ENCODE peak calls at places on chromosomes 3 and 15, in ten cellular contexts. One of them, this sample, is unnamed.

GRCh38 chr15:51046799-51047449 is 47.8 kb downstream of the TNFAIP8L3 start:
- DNase-seq in HL-60: no peak
- DNase-seq in HepG2: peak; percentile 78
- DNase-seq in HCT116: no peak
- DNase-seq in endothelial cell of umbilical vein: peak; percentile 37
- DNase-seq in transverse colon: peak; percentile 65
- DNase-seq in K562: no peak
- DNase-seq in prostate gland: no peak
- DNase-seq in breast epithelium: no peak
- DNase-seq in stomach: peak; percentile 30
- DNase-seq in this sample: no peak

GRCh38 chr15:71914092-71914491 is 103.7 kb downstream of the NR2E3 start:
- DNase-seq in transverse colon: no peak
- DNase-seq in HL-60: no peak
- DNase-seq in HCT116: no peak
- DNase-seq in stomach: no peak
- DNase-seq in breast epithelium: no peak
- DNase-seq in K562: no peak
- DNase-seq in HepG2: no peak
- DNase-seq in prostate gland: no peak
- DNase-seq in endothelial cell of umbilical vein: no peak
- DNase-seq in this sample: no peak

GRCh38 chr3:58025824-58026579 is 17.8 kb downstream of the FLNB start:
- DNase-seq in K562: no peak
- DNase-seq in HepG2: peak; percentile 39
- DNase-seq in breast epithelium: no peak
- DNase-seq in transverse colon: no peak
- DNase-seq in HCT116: no peak
- DNase-seq in stomach: peak; percentile 71
- DNase-seq in endothelial cell of umbilical vein: peak; percentile 79
- DNase-seq in prostate gland: peak; percentile 79
- DNase-seq in HL-60: no peak
- DNase-seq in this sample: no peak

GRCh38 chr3:170907519-170908234 is 760 bp downstream of the EIF5A2 start:
- DNase-seq in HepG2: peak; percentile 9
- DNase-seq in prostate gland: no peak
- DNase-seq in endothelial cell of umbilical vein: peak; percentile 27
- DNase-seq in stomach: no peak
- DNase-seq in K562: no peak
- DNase-seq in transverse colon: no peak
- DNase-seq in breast epithelium: no peak
- DNase-seq in HCT116: no peak
- DNase-seq in HL-60: no peak
- DNase-seq in this sample: no peak

GRCh38 chr3:69872783-69873378 is 126.7 kb upstream of the SAMMSON start:
- DNase-seq in prostate gland: no peak
- DNase-seq in stomach: no peak
- DNase-seq in breast epithelium: no peak
- DNase-seq in transverse colon: no peak
- DNase-seq in endothelial cell of umbilical vein: no peak
- DNase-seq in K562: no peak
- DNase-seq in HepG2: no peak
- DNase-seq in HCT116: no peak
- DNase-seq in HL-60: no peak
- DNase-seq in this sample: no peak

GRCh38 chr3:101643861-101644613 is 32.9 kb downstream of the ZBTB11 start:
- DNase-seq in prostate gland: no peak
- DNase-seq in HCT116: peak; percentile 4
- DNase-seq in breast epithelium: no peak
- DNase-seq in transverse colon: no peak
- DNase-seq in HL-60: no peak
- DNase-seq in HepG2: no peak
- DNase-seq in endothelial cell of umbilical vein: peak; percentile 71
- DNase-seq in K562: no peak
- DNase-seq in stomach: no peak
- DNase-seq in this sample: no peak

GRCh38 chr15:66931768-66932633 is 133.4 kb upstream of the SMAD3 start:
- DNase-seq in breast epithelium: peak; percentile 66
- DNase-seq in HepG2: peak; percentile 91
- DNase-seq in transverse colon: peak; percentile 79
- DNase-seq in endothelial cell of umbilical vein: peak; percentile 58
- DNase-seq in K562: no peak
- DNase-seq in HL-60: no peak
- DNase-seq in HCT116: peak; percentile 52
- DNase-seq in prostate gland: peak; percentile 57
- DNase-seq in stomach: peak; percentile 44
- DNase-seq in this sample: peak; percentile 67

GRCh38 chr15:74387988-74388955 is 20.8 kb upstream of the CYP11A1 start:
- DNase-seq in K562: no peak
- DNase-seq in prostate gland: no peak
- DNase-seq in breast epithelium: no peak
- DNase-seq in endothelial cell of umbilical vein: no peak
- DNase-seq in transverse colon: no peak
- DNase-seq in HCT116: no peak
- DNase-seq in HL-60: no peak
- DNase-seq in stomach: no peak
- DNase-seq in HepG2: peak; percentile 43
- DNase-seq in this sample: no peak

GRCh38 chr3:124587053-124587408 is 143.2 kb upstream of the UMPS start:
- DNase-seq in HL-60: no peak
- DNase-seq in breast epithelium: no peak
- DNase-seq in endothelial cell of umbilical vein: no peak
- DNase-seq in K562: peak; percentile 18
- DNase-seq in HCT116: no peak
- DNase-seq in HepG2: no peak
- DNase-seq in stomach: peak; percentile 71
- DNase-seq in prostate gland: no peak
- DNase-seq in transverse colon: no peak
- DNase-seq in this sample: no peak

GRCh38 chr15:70466305-70466704 is 297.1 kb downstream of the UACA start:
- DNase-seq in K562: no peak
- DNase-seq in endothelial cell of umbilical vein: no peak
- DNase-seq in HL-60: no peak
- DNase-seq in stomach: no peak
- DNase-seq in HCT116: no peak
- DNase-seq in breast epithelium: no peak
- DNase-seq in HepG2: no peak
- DNase-seq in prostate gland: no peak
- DNase-seq in transverse colon: no peak
- DNase-seq in this sample: no peak

GRCh38 chr3:12991481-12991837 is 81.8 kb downstream of the IQSEC1 start:
- DNase-seq in endothelial cell of umbilical vein: no peak
- DNase-seq in HL-60: no peak
- DNase-seq in transverse colon: no peak
- DNase-seq in breast epithelium: no peak
- DNase-seq in stomach: no peak
- DNase-seq in HCT116: no peak
- DNase-seq in prostate gland: no peak
- DNase-seq in HepG2: no peak
- DNase-seq in K562: no peak
- DNase-seq in this sample: no peak

GRCh38 chr3:16448691-16449090 is 64.8 kb downstream of the RFTN1 start:
- DNase-seq in HCT116: peak; percentile 54
- DNase-seq in breast epithelium: no peak
- DNase-seq in endothelial cell of umbilical vein: peak; percentile 59
- DNase-seq in prostate gland: peak; percentile 13
- DNase-seq in HepG2: no peak
- DNase-seq in HL-60: no peak
- DNase-seq in transverse colon: peak; percentile 54
- DNase-seq in stomach: peak; percentile 31
- DNase-seq in K562: no peak
- DNase-seq in this sample: peak; percentile 85

GRCh38 chr3:30161370-30161769 is 445.0 kb upstream of the TGFBR2 start:
- DNase-seq in HepG2: no peak
- DNase-seq in K562: no peak
- DNase-seq in HCT116: no peak
- DNase-seq in endothelial cell of umbilical vein: peak; percentile 27
- DNase-seq in breast epithelium: no peak
- DNase-seq in HL-60: peak; percentile 3
- DNase-seq in transverse colon: no peak
- DNase-seq in prostate gland: peak; percentile 5
- DNase-seq in stomach: no peak
- DNase-seq in this sample: no peak

GRCh38 chr15:98522127-98522526 is 126.2 kb upstream of the IGF1R start:
- DNase-seq in stomach: no peak
- DNase-seq in HepG2: no peak
- DNase-seq in breast epithelium: no peak
- DNase-seq in HCT116: no peak
- DNase-seq in prostate gland: no peak
- DNase-seq in transverse colon: no peak
- DNase-seq in K562: no peak
- DNase-seq in endothelial cell of umbilical vein: no peak
- DNase-seq in HL-60: no peak
- DNase-seq in this sample: no peak

DNA sequence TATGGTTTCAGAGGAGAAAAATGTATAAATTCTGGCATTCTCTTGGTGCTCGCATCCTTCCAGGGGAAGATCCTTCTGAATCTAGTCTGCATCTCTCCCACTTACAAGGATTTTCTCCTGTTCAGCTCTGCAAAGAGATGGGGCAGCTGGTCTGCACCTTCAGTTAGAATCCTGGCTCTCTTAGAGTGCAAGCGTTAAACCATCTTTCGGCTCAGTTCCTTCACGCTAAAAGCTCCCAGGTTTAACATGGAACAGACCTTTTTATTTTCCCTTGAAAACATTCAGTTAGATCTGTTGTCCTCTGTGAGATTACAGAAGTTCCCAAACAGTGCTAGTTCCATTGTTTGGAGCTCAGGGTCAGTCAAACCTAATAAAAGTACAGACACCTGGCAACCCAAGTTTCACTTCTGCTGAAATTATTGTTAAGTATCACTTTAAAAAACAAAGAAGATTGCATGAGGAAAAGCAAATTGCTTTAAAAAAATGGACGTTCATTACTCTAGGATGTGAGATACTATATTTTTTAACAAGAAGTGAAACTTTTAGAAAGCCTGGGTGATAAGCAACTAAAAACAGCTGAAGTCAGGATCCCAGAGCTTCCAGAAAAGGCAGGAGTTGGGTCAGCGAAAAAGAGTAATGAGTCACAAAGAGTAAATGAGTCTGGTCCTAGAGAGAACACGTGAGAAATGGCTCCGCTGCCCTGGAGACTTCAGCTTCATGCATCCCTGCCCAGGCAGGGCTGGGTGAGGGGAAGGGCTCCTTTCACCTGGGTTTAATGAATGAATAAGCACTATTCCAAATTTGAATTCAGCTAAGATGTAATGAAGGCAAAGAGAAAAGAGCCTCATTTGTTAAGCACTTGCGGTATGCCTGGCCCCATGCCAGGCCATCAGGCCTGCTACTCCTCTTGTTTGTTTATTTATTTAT is 63.3 kb downstream of the ABTB1 start:
- DNase-seq in breast epithelium: peak; percentile 35
- DNase-seq in prostate gland: no peak
- DNase-seq in HepG2: no peak
- DNase-seq in HL-60: peak; percentile 65
- DNase-seq in endothelial cell of umbilical vein: peak; percentile 59
- DNase-seq in stomach: no peak
- DNase-seq in HCT116: no peak
- DNase-seq in transverse colon: peak; percentile 41
- DNase-seq in K562: no peak
- DNase-seq in this sample: no peak
- TF ChIP-seq POLR2AphosphoS5 in breast epithelium: no peak
- TF ChIP-seq POLR2AphosphoS5 in prostate gland: peak; percentile 37
- TF ChIP-seq POLR2AphosphoS5 in HepG2: no peak
- TF ChIP-seq POLR2AphosphoS5 in HL-60: no peak
- TF ChIP-seq POLR2AphosphoS5 in endothelial cell of umbilical vein: no peak
- TF ChIP-seq POLR2AphosphoS5 in stomach: no peak
- TF ChIP-seq POLR2AphosphoS5 in HCT116: no peak
- TF ChIP-seq POLR2AphosphoS5 in transverse colon: no peak
- TF ChIP-seq POLR2AphosphoS5 in K562: no peak
- TF ChIP-seq POLR2AphosphoS5 in this sample: no peak

GRCh38 chr3:48560648-48561018 is 2.9 kb downstream of the UCN2 start:
- DNase-seq in K562: no peak
- DNase-seq in HL-60: no peak
- DNase-seq in breast epithelium: no peak
- DNase-seq in endothelial cell of umbilical vein: no peak
- DNase-seq in stomach: no peak
- DNase-seq in HCT116: no peak
- DNase-seq in HepG2: no peak
- DNase-seq in prostate gland: no peak
- DNase-seq in transverse colon: no peak
- DNase-seq in this sample: no peak
- H3K27ac ChIP-seq in K562: no peak overlapping the region
- H3K27ac ChIP-seq in HL-60: peak overlapping the region; percentile 29
- H3K27ac ChIP-seq in breast epithelium: peak overlapping the region; percentile 41
- H3K27ac ChIP-seq in endothelial cell of umbilical vein: no peak overlapping the region
- H3K27ac ChIP-seq in stomach: peak overlapping the region; percentile 74
- H3K27ac ChIP-seq in HCT116: peak overlapping the region; percentile 48
- H3K27ac ChIP-seq in HepG2: peak overlapping the region; percentile 34
- H3K27ac ChIP-seq in prostate gland: peak overlapping the region; percentile 51
- H3K27ac ChIP-seq in transverse colon: peak overlapping the region; percentile 47
- H3K27ac ChIP-seq in this sample: no peak overlapping the region

GRCh38 chr3:152373379-152373778 is 104.7 kb downstream of the MBNL1 start:
- DNase-seq in HL-60: no peak
- DNase-seq in transverse colon: no peak
- DNase-seq in stomach: no peak
- DNase-seq in K562: no peak
- DNase-seq in breast epithelium: no peak
- DNase-seq in HCT116: no peak
- DNase-seq in prostate gland: no peak
- DNase-seq in endothelial cell of umbilical vein: no peak
- DNase-seq in HepG2: no peak
- DNase-seq in this sample: no peak
- TF ChIP-seq POLR2AphosphoS5 in HL-60: no peak
- TF ChIP-seq POLR2AphosphoS5 in transverse colon: no peak
- TF ChIP-seq POLR2AphosphoS5 in stomach: no peak
- TF ChIP-seq POLR2AphosphoS5 in K562: no peak
- TF ChIP-seq POLR2AphosphoS5 in breast epithelium: no peak
- TF ChIP-seq POLR2AphosphoS5 in HCT116: no peak
- TF ChIP-seq POLR2AphosphoS5 in prostate gland: no peak
- TF ChIP-seq POLR2AphosphoS5 in endothelial cell of umbilical vein: no peak
- TF ChIP-seq POLR2AphosphoS5 in HepG2: no peak
- TF ChIP-seq POLR2AphosphoS5 in this sample: no peak

DNA sequence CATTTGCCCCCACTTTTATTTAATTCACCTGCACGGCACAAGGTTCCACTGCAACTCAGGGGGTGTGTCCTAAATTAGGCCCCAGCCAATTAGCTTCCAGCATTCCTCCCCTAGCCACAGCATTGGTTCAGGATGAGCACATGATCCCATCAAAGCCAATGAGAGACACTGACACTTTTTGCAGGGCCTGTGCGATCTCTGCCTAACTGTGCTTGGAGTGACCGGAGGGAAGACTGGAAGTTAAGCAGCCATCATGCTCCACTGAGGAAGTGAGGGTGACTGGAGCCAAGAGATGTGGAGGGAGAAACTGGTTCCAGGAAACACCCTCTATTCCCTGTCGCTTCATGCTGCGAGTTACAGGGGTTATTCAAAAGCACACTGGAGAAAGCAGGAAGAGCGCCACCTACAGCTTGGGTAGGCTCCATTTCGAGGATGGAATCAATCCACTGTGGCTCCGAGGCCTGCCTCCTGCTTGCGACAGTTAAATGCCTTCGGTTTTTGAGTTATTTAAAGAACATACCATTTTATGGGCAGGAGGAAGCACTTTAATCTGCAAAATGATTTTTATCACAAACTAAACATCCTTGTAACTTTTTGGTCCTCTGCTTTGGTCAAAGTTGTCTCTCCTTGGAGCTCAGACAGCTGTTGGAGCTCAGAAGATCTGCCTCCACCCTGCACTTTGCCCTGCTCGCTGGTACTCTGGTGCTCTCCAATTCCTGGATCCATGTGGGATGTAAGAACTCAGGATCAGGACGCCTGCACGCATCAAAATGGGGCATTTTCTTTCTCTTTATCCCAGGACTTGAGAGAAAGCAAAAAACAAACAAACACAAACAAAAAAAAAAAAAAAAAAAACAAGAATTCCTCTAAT is 122.4 kb upstream of the WNT5A start:
- DNase-seq in HL-60: no peak
- DNase-seq in stomach: no peak
- DNase-seq in HepG2: no peak
- DNase-seq in HCT116: no peak
- DNase-seq in prostate gland: no peak
- DNase-seq in endothelial cell of umbilical vein: no peak
- DNase-seq in K562: peak; percentile 5
- DNase-seq in breast epithelium: no peak
- DNase-seq in transverse colon: no peak
- DNase-seq in this sample: no peak
- H3K27ac ChIP-seq in HL-60: no peak overlapping the region
- H3K27ac ChIP-seq in stomach: no peak overlapping the region
- H3K27ac ChIP-seq in HepG2: no peak overlapping the region
- H3K27ac ChIP-seq in HCT116: no peak overlapping the region
- H3K27ac ChIP-seq in prostate gland: no peak overlapping the region
- H3K27ac ChIP-seq in endothelial cell of umbilical vein: no peak overlapping the region
- H3K27ac ChIP-seq in K562: no peak overlapping the region
- H3K27ac ChIP-seq in breast epithelium: no peak overlapping the region
- H3K27ac ChIP-seq in transverse colon: no peak overlapping the region
- H3K27ac ChIP-seq in this sample: no peak overlapping the region

This sample was measured in suprapubic skin.